ENCODE peak calls at places on chromosomes 12 and 14, in nine cellular contexts. E is IMR-90, T is PC-3, C is neural progenitor cell, R is K562, L is mammary epithelial cell, Y is fibroblast of lung, G is endodermal cell, M is endothelial cell of umbilical vein. S is an unnamed sample.

GRCh38 chr14:75083271-75083670 is 13.8 kb downstream of the ZC2HC1C start:
- DNase-seq in E (no peak), T (no peak), C (no peak), R (no peak), L (no peak), Y (no peak), G (no peak), M (no peak), S (no peak)

GRCh38 chr12:117986705-117987469 is 18.1 kb upstream of the KSR2 start:
- DNase-seq in E (peak), T (peak), C (no peak), R (no peak), L (peak), Y (no peak), G (no peak), M (no peak), S (no peak)

GRCh38 chr14:81625343-81625742 is 91.7 kb upstream of the SEL1L start:
- DNase-seq in E (no peak), T (peak), C (peak), R (no peak), L (peak), Y (peak), G (no peak), M (no peak), S (no peak)

GRCh38 chr12:88393017-88393767 is 187.1 kb downstream of the KITLG start:
- DNase-seq in E (peak), T (peak), C (peak), R (no peak), L (peak), Y (no peak), G (peak), M (peak), S (no peak)

GRCh38 chr14:31241450-31242114 is 34.0 kb upstream of the HECTD1 start:
- DNase-seq in E (no peak), T (no peak), C (no peak), R (no peak), L (no peak), Y (peak), G (no peak), M (no peak), S (no peak)

GRCh38 chr14:61101803-61102548 is 120.9 kb downstream of the SLC38A6 start:
- DNase-seq in E (peak), T (peak), C (no peak), R (no peak), L (peak), Y (peak), G (peak), M (peak), S (no peak)

GRCh38 chr14:23409475-23409874 is 1.4 kb upstream of the MYH6 start:
- DNase-seq in E (no peak), T (no peak), C (no peak), R (no peak), L (no peak), Y (no peak), G (no peak), M (no peak), S (no peak)

GRCh38 chr12:131267576-131267975 is 313.9 kb downstream of the ADGRD1 start:
- DNase-seq in E (no peak), T (no peak), C (no peak), R (no peak), L (no peak), Y (no peak), G (no peak), M (no peak), S (peak)

GRCh38 chr12:122085006-122085405 is 6.5 kb downstream of the MLXIP start:
- DNase-seq in E (no peak), T (no peak), C (peak), R (no peak), L (no peak), Y (no peak), G (no peak), M (no peak), S (no peak)

GRCh38 chr12:113118142-113118541 is 17.4 kb downstream of the RASAL1 start:
- DNase-seq in E (no peak), T (no peak), C (no peak), R (no peak), L (no peak), Y (no peak), G (no peak), M (no peak), S (no peak)

GRCh38 chr14:37493606-37494005 is 101.4 kb downstream of the FOXA1 start:
- DNase-seq in E (peak), T (no peak), C (no peak), R (no peak), L (no peak), Y (peak), G (no peak), M (no peak), S (no peak)

GRCh38 chr14:48350971-48351370 is 675.6 kb upstream of the MDGA2 start:
- DNase-seq in E (peak), T (peak), C (no peak), R (no peak), L (peak), Y (no peak), G (no peak), M (no peak), S (no peak)

GRCh38 chr12:8145754-8146415 is 10.9 kb upstream of the ZNF705A start:
- DNase-seq in E (peak), T (no peak), C (peak), R (no peak), L (peak), Y (peak), G (peak), M (no peak), S (peak)

GRCh38 chr14:52054678-52055077 is 14.2 kb downstream of the NID2 start:
- DNase-seq in E (no peak), T (no peak), C (no peak), R (no peak), L (no peak), Y (no peak), G (no peak), M (no peak), S (no peak)

GRCh38 chr14:74684444-74684843 is 28.4 kb downstream of the AREL1 start:
- DNase-seq in E (no peak), T (no peak), C (no peak), R (no peak), L (no peak), Y (no peak), G (no peak), M (no peak), S (no peak)

GRCh38 chr14:100824946-100825690 is 800 bp upstream of the MEG3 start:
- DNase-seq in E (no peak), T (no peak), C (no peak), R (no peak), L (no peak), Y (no peak), G (no peak), M (no peak), S (peak)

GRCh38 chr12:98983647-98984046 is 338.6 kb downstream of the APAF1 start:
- DNase-seq in E (no peak), T (no peak), C (no peak), R (no peak), L (peak), Y (peak), G (no peak), M (no peak), S (no peak)

GRCh38 chr14:39426605-39427004 is 5.6 kb downstream of the FBXO33 start:
- DNase-seq in E (peak), T (peak), C (no peak), R (no peak), L (peak), Y (peak), G (no peak), M (peak), S (no peak)

GRCh38 chr12:81077329-81077685 is 572 bp upstream of the ACSS3 start:
- DNase-seq in E (no peak), T (no peak), C (peak), R (no peak), L (no peak), Y (peak), G (peak), M (no peak), S (peak)

GRCh38 chr14:22200977-22201605 is 387.9 kb downstream of the DAD1 start:
- DNase-seq in E (peak), T (peak), C (peak), R (peak), L (peak), Y (peak), G (no peak), M (peak), S (no peak)

GRCh38 chr12:84038241-84038640 is 874.4 kb downstream of the SLC6A15 start:
- DNase-seq in E (no peak), T (no peak), C (peak), R (no peak), L (no peak), Y (no peak), G (peak), M (no peak), S (no peak)

GRCh38 chr12:124391340-124392261 is 96.7 kb downstream of the RFLNA start:
- DNase-seq in E (peak), T (peak), C (no peak), R (no peak), L (no peak), Y (no peak), G (no peak), M (peak), S (peak)

GRCh38 chr14:57317248-57317833 is 48.6 kb downstream of the AP5M1 start:
- DNase-seq in E (peak), T (peak), C (peak), R (peak), L (peak), Y (peak), G (peak), M (peak), S (peak)

GRCh38 chr14:91509083-91509877 is 830 bp downstream of the PPP4R3A start:
- DNase-seq in E (no peak), T (no peak), C (peak), R (peak), L (peak), Y (no peak), G (peak), M (peak), S (peak)

DNA sequence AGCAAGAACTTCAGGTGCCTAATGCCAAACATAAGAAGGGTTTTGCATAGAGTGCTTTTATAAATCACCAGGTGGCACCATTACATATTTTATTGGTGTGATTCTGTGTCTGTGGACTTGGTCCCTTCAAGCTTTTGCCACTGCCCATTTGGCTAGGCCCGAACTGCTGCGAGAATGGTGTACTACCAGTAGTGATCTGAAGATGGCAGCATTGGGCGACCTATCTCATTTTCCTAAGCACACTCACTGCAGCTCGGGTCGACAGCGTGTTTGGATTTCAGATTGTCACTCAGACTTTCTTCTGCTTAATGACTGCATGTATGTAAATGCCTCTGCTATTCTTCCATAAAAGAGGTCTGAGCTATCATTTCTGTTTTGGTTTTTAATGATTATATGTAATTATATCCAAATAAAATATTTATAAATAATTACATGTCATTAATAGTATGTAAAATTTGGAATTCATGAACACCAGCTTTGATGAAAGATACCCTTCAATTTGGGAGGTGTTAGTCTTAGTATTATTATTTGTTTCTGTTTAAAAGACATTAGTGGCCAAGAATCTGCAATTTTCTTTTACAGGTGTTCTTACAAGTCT is 78.5 kb downstream of the TPH2 start:
- DNase-seq in E (peak), T (peak), C (peak), R (peak), L (peak), Y (peak), G (peak), M (peak), S (peak)
- TF ChIP-seq CTCF in E (peak), T (peak), C (peak), R (peak), L (peak), Y (peak), G (peak), M (peak), S (peak)

GRCh38 chr12:57752668-57753000 is 524 bp upstream of the CDK4 start:
- DNase-seq in E (no peak), T (no peak), C (no peak), R (no peak), L (no peak), Y (no peak), G (no peak), M (no peak), S (no peak)

GRCh38 chr12:57753938-57754337 is 965 bp upstream of the MARCHF9 start:
- DNase-seq in E (no peak), T (no peak), C (no peak), R (no peak), L (no peak), Y (no peak), G (no peak), M (no peak), S (no peak)

GRCh38 chr12:57755194-57755453 is 221 bp downstream of the MARCHF9 start:
- DNase-seq in E (no peak), T (no peak), C (no peak), R (no peak), L (no peak), Y (no peak), G (no peak), M (no peak), S (peak)

GRCh38 chr12:57755454-57756372 is 810 bp downstream of the MARCHF9 start:
- DNase-seq in E (no peak), T (peak), C (peak), R (peak), L (no peak), Y (no peak), G (peak), M (no peak), S (peak)

GRCh38 chr12:57754411-57755193 is at the start of gene MARCHF9:
- DNase-seq in E (no peak), T (peak), C (peak), R (peak), L (peak), Y (no peak), G (peak), M (no peak), S (peak)
- H3K27ac ChIP-seq in E (no peak), T (no peak), C (no peak), R (peak), L (no peak), Y (no peak), G (no peak), M (no peak), S (no peak)

GRCh38 chr12:48777501-48778400 is 11.1 kb downstream of the ADCY6 start:
- DNase-seq in E (no peak), T (no peak), C (no peak), R (no peak), L (no peak), Y (no peak), G (no peak), M (no peak), S (peak)

GRCh38 chr12:48781750-48782456 is 7.0 kb downstream of the ADCY6 start:
- DNase-seq in E (no peak), T (no peak), C (no peak), R (no peak), L (no peak), Y (no peak), G (no peak), M (no peak), S (peak)

GRCh38 chr12:48782457-48783395 is 6.2 kb downstream of the ADCY6 start:
- DNase-seq in E (no peak), T (no peak), C (no peak), R (no peak), L (no peak), Y (no peak), G (peak), M (no peak), S (peak)

GRCh38 chr12:48779869-48780268 is 9.0 kb downstream of the ADCY6 start:
- DNase-seq in E (peak), T (no peak), C (no peak), R (no peak), L (no peak), Y (peak), G (no peak), M (peak), S (peak)

DNA sequence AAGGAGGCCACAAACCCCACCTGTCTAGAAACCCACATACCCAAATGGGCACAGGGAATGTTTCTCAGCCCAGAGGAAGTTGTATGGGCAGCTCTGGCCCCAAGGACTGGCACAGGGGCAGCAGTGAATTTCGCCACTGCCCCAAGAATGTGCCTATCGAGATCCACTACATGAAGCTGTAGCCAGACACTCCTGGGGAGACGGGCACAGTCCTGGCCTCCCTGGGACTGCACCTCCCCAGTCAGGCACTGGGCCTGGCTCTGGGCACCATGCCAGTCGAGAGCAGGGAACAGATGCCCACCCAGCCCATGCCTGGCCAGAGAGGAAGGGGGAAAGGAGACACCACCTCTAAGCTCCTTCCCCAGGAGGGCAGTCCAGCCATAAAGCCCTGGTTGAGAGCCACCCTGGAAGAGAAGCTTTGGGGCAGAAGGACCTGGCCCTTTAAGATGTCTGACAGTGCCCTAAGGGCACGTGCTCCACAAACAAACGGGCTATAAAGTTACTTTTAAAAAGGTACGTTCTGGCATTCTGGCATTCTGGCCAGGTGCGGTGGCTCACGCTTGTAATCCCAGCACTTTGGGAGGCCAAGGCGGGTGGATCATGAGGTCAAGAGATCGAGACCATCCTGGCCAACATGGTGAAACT is 8.4 kb downstream of the ADCY6 start:
- DNase-seq in E (no peak), T (no peak), C (no peak), R (no peak), L (no peak), Y (no peak), G (no peak), M (no peak), S (peak)
- H3K9ac ChIP-seq in E (no peak), T (no peak), C (no peak), R (no peak), L (no peak), Y (no peak), G (no peak), M (peak), S (no peak)

DNA sequence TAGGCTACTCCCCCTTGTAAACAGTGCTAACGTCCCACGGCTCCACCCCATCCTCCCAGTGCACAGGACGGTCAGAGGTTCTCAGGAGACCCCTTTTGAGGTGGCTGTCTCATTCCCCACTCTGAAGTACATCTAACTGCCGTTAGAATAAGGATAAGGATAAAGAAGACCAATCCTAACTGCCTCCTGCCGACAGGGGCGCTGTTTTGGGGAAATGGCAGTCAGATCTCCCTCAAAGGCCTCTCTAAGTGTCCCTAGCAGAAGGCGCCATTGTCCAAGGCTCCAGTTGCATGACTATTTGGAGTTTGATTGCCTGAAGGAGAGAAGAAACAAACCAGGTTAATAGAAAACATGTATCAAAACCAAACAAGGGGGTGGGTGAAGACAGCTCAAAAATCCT is 29.1 kb upstream of the KLRB1 start:
- DNase-seq in E (no peak), T (no peak), C (no peak), R (peak), L (no peak), Y (no peak), G (peak), M (no peak), S (no peak)
- TF ChIP-seq CTCF in E (no peak), T (peak), C (peak), R (peak), L (no peak), Y (no peak), G (peak), M (no peak), S (no peak)

GRCh38 chr12:55935742-55936151 is 4.8 kb downstream of the DGKA start:
- DNase-seq in E (no peak), T (no peak), C (no peak), R (no peak), L (no peak), Y (no peak), G (peak), M (no peak), S (peak)
- H3K27ac ChIP-seq in E (no peak), T (no peak), C (no peak), R (no peak), L (peak), Y (no peak), G (no peak), M (no peak), S (peak)

DNA sequence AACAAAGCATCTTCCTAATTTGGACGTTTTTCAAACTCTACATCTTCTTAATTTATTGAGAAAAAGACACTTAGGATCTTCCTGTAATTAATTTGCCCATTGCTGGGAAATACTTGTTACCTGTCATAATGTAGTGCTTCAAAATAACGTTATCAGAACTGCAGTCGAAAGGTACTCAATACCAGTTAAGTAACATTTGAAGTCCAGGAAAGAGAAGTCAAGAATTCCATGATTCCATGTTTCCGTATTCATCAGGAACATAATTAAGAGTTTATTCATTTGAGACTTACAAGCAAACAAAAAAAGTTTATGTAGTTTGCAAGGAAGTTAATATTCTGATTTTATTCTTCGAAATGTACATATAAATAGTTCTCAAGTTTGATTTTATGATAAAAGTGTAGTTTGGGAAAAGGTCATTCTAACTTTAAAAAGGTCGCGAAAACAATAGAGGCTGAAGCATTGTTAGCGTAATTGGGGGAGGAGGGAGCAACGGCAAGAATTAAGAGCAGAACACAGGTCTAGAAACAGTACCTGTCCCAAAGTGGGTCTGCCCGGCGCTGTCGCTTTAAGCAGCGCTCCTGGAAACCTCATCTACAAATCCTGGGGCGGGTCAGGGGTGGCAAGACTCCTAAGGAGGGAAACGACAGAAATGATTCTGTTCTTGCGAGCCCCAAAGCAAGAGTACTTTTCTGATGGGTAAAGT is 1.2 kb upstream of the KCNMB4 start:
- DNase-seq in E (no peak), T (no peak), C (peak), R (no peak), L (peak), Y (no peak), G (no peak), M (peak), S (no peak)
- H3K9ac ChIP-seq in E (no peak), T (no peak), C (no peak), R (no peak), L (no peak), Y (no peak), G (peak), M (no peak), S (no peak)

GRCh38 chr14:104799657-104800599 is 973 bp upstream of the ZBTB42 start:
- DNase-seq in E (peak), T (peak), C (peak), R (peak), L (peak), Y (peak), G (peak), M (peak), S (peak)
- TF ChIP-seq CTCF in E (peak), T (peak), C (peak), R (peak), L (no peak), Y (peak), G (peak), M (peak), S (peak)

GRCh38 chr12:880656-881055 is 68.8 kb downstream of the RAD52 start:
- DNase-seq in E (no peak), T (no peak), C (no peak), R (no peak), L (no peak), Y (no peak), G (no peak), M (no peak), S (no peak)
- H3K27ac ChIP-seq in E (no peak), T (no peak), C (no peak), R (no peak), L (no peak), Y (no peak), G (no peak), M (no peak), S (no peak)

GRCh38 chr14:67622675-67623074 is 3.0 kb downstream of the ARG2 start:
- DNase-seq in E (peak), T (peak), C (peak), R (peak), L (peak), Y (peak), G (peak), M (peak), S (no peak)
- H3K9ac ChIP-seq in E (no peak), T (peak), C (no peak), R (peak), L (peak), Y (no peak), G (peak), M (peak), S (no peak)

GRCh38 chr12:50764861-50765324 is 992 bp downstream of the ATF1 start:
- DNase-seq in E (peak), T (peak), C (no peak), R (no peak), L (peak), Y (peak), G (no peak), M (peak), S (no peak)
- TF ChIP-seq CTCF in E (no peak), T (no peak), C (no peak), R (no peak), L (no peak), Y (no peak), G (no peak), M (no peak), S (no peak)